ENCODE peak calls at places on chromosomes 2 and 18, in five cellular contexts. D, C, E, A and I are unnamed samples.

GRCh38 chr2:210534879-210535278 is 21.5 kb upstream of the CPS1 start:
- DNase-seq in D (no peak), C (no peak), E (no peak), A (no peak), I (no peak)

GRCh38 chr2:219681301-219682290 is 54.2 kb downstream of the SLC4A3 start:
- DNase-seq in D (no peak), C (no peak), E (no peak), A (no peak), I (no peak)

GRCh38 chr2:102929721-102930120 is 167.9 kb downstream of the TMEM182 start:
- DNase-seq in D (no peak), C (no peak), E (no peak), A (no peak), I (no peak)

GRCh38 chr2:31522742-31523141 is 58.0 kb downstream of the SRD5A2 start:
- DNase-seq in D (no peak), C (no peak), E (no peak), A (no peak), I (no peak)

GRCh38 chr18:49279487-49279886 is 181.0 kb downstream of the DYM start:
- DNase-seq in D (no peak), C (no peak), E (no peak), A (no peak), I (no peak)

GRCh38 chr2:173982918-173983317 is 17.7 kb upstream of the SP3 start:
- DNase-seq in D (no peak), C (no peak), E (no peak), A (no peak), I (no peak)

GRCh38 chr2:215466097-215466909 is 30.4 kb upstream of the FN1 start:
- DNase-seq in D (no peak), C (no peak), E (no peak), A (no peak), I (no peak)

GRCh38 chr2:224083631-224084030 is 44.5 kb upstream of the SERPINE2 start:
- DNase-seq in D (no peak), C (no peak), E (no peak), A (no peak), I (no peak)

GRCh38 chr2:197969391-197969893 is 165.0 kb downstream of the PLCL1 start:
- DNase-seq in D (no peak), C (no peak), E (no peak), A (peak; percentile 56), I (no peak)

GRCh38 chr2:74516070-74516633 is 1.9 kb downstream of the TLX2 start:
- DNase-seq in D (no peak), C (peak; percentile 72), E (no peak), A (no peak), I (no peak)

GRCh38 chr2:99169534-99169933 is 11.3 kb downstream of the MITD1 start:
- DNase-seq in D (no peak), C (no peak), E (no peak), A (no peak), I (no peak)

GRCh38 chr18:3645384-3646156 is 195.6 kb downstream of the TGIF1 start:
- DNase-seq in D (no peak), C (no peak), E (no peak), A (no peak), I (no peak)

GRCh38 chr2:46493241-46493970 is 14.0 kb downstream of the TMEM247 start:
- DNase-seq in D (no peak), C (no peak), E (peak; percentile 64), A (no peak), I (no peak)

GRCh38 chr2:66389651-66390131 is 45.2 kb upstream of the MEIS1 start:
- DNase-seq in D (no peak), C (no peak), E (no peak), A (peak; percentile 37), I (no peak)

DNA sequence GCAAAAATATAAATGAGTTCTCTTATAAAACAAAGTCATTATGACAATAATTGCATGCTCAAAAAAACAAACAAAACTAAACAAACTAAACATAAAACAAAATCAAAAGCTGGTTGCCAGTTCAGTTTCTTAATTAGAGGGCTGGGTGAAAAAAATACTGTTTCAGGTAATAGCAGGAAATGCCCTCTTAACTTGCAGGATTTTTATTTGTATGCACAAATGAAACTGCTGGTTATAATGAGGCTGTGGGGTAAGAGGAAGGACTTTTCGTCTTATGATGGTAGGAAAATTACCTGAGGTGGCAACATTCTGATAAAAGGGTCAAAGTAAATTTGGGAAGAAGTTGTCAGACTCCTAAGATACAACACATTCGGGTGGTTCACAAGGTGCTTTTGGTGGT is 21.5 kb upstream of the CDKL4 start:
- DNase-seq in D (no peak), C (no peak), E (no peak), A (no peak), I (no peak)
- TF ChIP-seq GABPA in D (no peak), C (no peak), E (no peak), A (no peak), I (no peak)

GRCh38 chr2:177165731-177166711 is 46.6 kb upstream of the HNRNPA3 start:
- DNase-seq in D (peak; percentile 91), C (no peak), E (peak; percentile 81), A (peak; percentile 41), I (no peak)

GRCh38 chr2:177161741-177162440 is 50.7 kb upstream of the HNRNPA3 start:
- DNase-seq in D (no peak), C (peak; percentile 48), E (no peak), A (peak; percentile 51), I (no peak)

GRCh38 chr2:177164584-177165052 is 48.0 kb upstream of the HNRNPA3 start:
- DNase-seq in D (peak; percentile 82), C (peak; percentile 78), E (peak; percentile 56), A (peak; percentile 92), I (peak; percentile 89)

GRCh38 chr2:177164131-177164530 is 48.5 kb upstream of the HNRNPA3 start:
- DNase-seq in D (no peak), C (no peak), E (no peak), A (no peak), I (no peak)

GRCh38 chr2:177165103-177165583 is 47.5 kb upstream of the HNRNPA3 start:
- DNase-seq in D (no peak), C (no peak), E (peak; percentile 38), A (peak; percentile 53), I (no peak)
- H2AFZ ChIP-seq in D (peak overlapping the region; percentile 98), C (peak overlapping the region; percentile 94), E (peak overlapping the region; percentile 99), A (peak overlapping the region; percentile 98), I (peak overlapping the region; percentile 93)

GRCh38 chr2:239399404-239399999 is 1.3 kb downstream of the HDAC4 start:
- DNase-seq in D (peak; percentile 75), C (peak; percentile 54), E (no peak), A (peak; percentile 51), I (no peak)
- TF ChIP-seq GABPA in D (no peak), C (no peak), E (no peak), A (no peak), I (no peak)

DNA sequence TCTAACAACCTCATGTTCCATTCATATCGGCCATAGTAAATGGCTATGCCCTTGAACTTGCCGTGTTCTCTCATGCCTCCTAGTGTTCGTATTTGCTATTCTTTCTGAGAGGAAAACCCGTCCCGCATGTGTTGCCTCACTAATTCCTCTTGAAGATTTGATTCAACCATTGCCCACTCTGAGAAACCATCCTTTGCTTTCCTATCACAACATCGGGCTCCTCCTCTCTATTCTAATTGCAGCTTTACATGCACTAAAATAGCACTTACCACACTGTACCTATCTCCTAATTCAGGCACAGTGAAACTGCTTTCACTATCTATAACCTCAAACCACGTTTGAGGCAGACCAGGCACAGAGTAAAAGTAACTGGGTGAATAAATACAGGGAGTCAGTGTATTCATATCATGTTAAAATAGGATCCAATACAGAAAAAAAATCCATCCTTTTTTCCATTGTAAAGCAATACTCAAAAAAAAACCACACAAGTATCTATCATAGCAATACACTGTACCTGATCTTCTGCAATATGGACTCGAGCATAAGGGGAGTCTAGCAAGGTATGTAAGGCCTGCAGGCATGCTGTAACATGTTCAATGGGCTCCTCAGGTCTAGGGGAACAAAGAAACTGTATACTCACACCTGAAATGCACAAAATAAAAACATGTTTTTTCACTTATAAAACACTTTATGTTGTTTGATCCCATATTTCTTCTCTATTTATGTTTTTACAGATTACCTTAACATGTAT is 39.0 kb upstream of the STRN start:
- DNase-seq in D (peak; percentile 33), C (peak; percentile 36), E (peak; percentile 64), A (peak; percentile 59), I (peak; percentile 2)
- H2AFZ ChIP-seq in D (no peak overlapping the region), C (no peak overlapping the region), E (peak overlapping the region; percentile 21), A (peak overlapping the region; percentile 69), I (no peak overlapping the region)

DNA sequence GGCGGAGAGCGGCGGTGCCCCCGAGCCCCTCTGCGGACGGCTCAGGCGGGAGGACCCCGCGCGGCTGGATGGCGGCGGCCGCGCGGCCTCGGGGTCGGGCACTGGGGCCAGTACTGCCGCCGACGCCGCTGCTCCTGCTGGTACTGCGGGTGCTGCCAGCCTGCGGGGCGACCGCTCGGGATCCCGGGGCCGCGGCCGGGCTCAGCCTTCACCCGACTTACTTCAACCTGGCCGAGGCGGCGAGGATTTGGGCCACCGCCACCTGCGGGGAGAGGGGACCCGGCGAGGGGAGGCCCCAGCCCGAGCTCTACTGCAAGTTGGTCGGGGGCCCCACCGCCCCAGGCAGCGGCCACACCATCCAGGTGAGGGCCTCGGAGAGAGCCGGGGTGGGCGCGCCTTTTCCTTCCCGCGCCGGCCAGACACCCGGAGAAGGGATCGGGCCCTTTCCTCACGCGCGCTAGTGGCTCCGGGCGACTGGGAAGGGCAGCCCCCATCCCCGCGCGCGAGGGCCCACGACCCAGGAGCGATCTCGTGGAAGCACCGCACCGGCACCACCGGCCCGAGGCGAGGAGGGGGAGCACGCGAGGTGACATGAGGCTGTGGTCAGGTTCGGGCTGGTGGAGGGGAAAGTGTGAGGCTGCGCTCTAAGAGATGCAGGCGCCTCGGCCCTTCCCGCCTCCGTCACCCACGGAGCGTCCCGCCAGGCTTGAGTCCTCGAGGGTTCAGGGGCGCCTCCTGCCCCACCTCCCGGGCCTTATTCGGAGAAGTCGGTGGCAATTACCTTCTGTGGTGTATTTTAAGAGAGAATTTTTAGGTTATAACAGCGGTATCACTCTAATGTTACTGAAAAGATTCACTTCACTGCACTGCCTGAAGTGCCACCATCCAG is 607 bp downstream of the LAMA3 start:
- DNase-seq in D (no peak), C (no peak), E (no peak), A (no peak), I (peak; percentile 75)
- TF ChIP-seq GABPA in D (no peak), C (no peak), E (no peak), A (no peak), I (no peak)

DNA sequence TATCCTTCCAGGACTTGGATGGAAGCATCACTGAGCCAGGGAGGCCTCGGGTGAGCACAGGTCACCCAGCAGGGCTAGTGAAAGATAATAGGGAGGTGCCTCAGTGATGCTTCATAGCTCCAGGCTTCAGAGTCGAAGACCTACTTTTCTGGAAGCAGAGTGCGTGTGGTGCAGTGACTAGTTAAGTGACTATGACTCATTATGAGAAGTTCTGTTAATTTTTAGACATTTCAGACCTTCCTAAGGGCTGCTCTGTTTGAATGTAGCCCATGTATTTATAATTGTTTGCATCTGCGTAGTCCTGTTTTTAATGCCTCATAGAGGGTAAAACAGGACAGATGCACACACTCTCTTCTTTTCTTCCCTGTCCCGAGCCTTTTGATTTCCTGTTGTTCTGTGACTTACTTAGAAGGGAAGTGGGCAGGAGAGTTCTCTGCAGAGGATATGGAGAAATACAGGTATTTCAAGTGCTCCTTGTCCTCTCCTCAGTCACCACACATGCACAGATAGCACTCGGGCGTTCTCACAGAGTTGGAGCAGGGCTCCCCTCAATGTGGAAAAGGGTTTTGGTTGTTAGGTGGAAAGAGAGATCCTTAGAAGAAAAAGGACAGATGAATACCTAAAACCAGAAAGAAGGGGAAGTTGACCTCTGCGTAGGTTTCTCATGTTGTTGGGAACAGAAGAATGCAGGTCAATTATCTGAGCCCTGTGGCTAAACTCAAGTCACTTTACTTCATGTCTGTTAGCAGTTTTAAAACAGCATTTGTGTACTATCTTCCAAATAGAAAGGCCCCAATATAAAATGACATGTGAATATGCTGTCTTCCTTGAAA is 34.7 kb downstream of the RALB start:
- DNase-seq in D (no peak), C (no peak), E (peak; percentile 80), A (no peak), I (no peak)
- H2AFZ ChIP-seq in D (no peak overlapping the region), C (no peak overlapping the region), E (peak overlapping the region; percentile 71), A (no peak overlapping the region), I (no peak overlapping the region)